ENCODE peak calls at places on chromosomes 4 and X, in seven cellular contexts. One of them, this sample, is unnamed. For H3K9me3, the result is how much of the 10 kb centered on the place peaks cover.

GRCh38 chr4:2168469-2169319 is 73.2 kb downstream of the HAUS3 start:
- DNase-seq in CD8-positive, alpha-beta T cell: no peak
- DNase-seq in Peyer's patch: no peak
- DNase-seq in Caco-2: no peak
- DNase-seq in aorta: no peak
- DNase-seq in body of pancreas: peak
- DNase-seq in thyroid gland: peak
- DNase-seq in this sample: no peak

GRCh38 chrX:104310084-104310483 is 55.4 kb upstream of the ESX1 start:
- DNase-seq in CD8-positive, alpha-beta T cell: no peak
- DNase-seq in Peyer's patch: no peak
- DNase-seq in Caco-2: no peak
- DNase-seq in aorta: no peak
- DNase-seq in body of pancreas: no peak
- DNase-seq in thyroid gland: no peak
- DNase-seq in this sample: peak

GRCh38 chr4:96598465-96598864 is 758.6 kb downstream of the PDHA2 start:
- DNase-seq in CD8-positive, alpha-beta T cell: no peak
- DNase-seq in Peyer's patch: no peak
- DNase-seq in Caco-2: no peak
- DNase-seq in aorta: no peak
- DNase-seq in body of pancreas: peak
- DNase-seq in thyroid gland: peak
- DNase-seq in this sample: no peak

GRCh38 chr4:52266537-52267137 is 215.5 kb downstream of the SPATA18 start:
- DNase-seq in CD8-positive, alpha-beta T cell: no peak
- DNase-seq in Peyer's patch: no peak
- DNase-seq in Caco-2: no peak
- DNase-seq in aorta: no peak
- DNase-seq in body of pancreas: peak
- DNase-seq in thyroid gland: no peak
- DNase-seq in this sample: no peak

GRCh38 chrX:103248553-103248952 is 6.4 kb downstream of the TCEAL8 start:
- DNase-seq in CD8-positive, alpha-beta T cell: no peak
- DNase-seq in Peyer's patch: no peak
- DNase-seq in Caco-2: no peak
- DNase-seq in aorta: no peak
- DNase-seq in body of pancreas: no peak
- DNase-seq in thyroid gland: no peak
- DNase-seq in this sample: peak

GRCh38 chr4:52711271-52711670 is 40.0 kb downstream of the ERVMER34-1 start:
- DNase-seq in CD8-positive, alpha-beta T cell: no peak
- DNase-seq in Peyer's patch: peak
- DNase-seq in Caco-2: no peak
- DNase-seq in aorta: no peak
- DNase-seq in body of pancreas: no peak
- DNase-seq in thyroid gland: peak
- DNase-seq in this sample: no peak

GRCh38 chrX:17735396-17735795 is 1.9 kb upstream of the SCML1 start:
- DNase-seq in CD8-positive, alpha-beta T cell: no peak
- DNase-seq in Peyer's patch: no peak
- DNase-seq in Caco-2: peak
- DNase-seq in aorta: no peak
- DNase-seq in body of pancreas: no peak
- DNase-seq in thyroid gland: no peak
- DNase-seq in this sample: peak

GRCh38 chr4:54516556-54517215 is 141.1 kb upstream of the KIT start:
- DNase-seq in CD8-positive, alpha-beta T cell: no peak
- DNase-seq in Peyer's patch: no peak
- DNase-seq in Caco-2: no peak
- DNase-seq in aorta: no peak
- DNase-seq in body of pancreas: no peak
- DNase-seq in thyroid gland: no peak
- DNase-seq in this sample: peak

GRCh38 chrX:30822068-30822671 is 66.9 kb downstream of the TAB3 start:
- DNase-seq in CD8-positive, alpha-beta T cell: no peak
- DNase-seq in Peyer's patch: no peak
- DNase-seq in Caco-2: no peak
- DNase-seq in aorta: no peak
- DNase-seq in body of pancreas: no peak
- DNase-seq in thyroid gland: no peak
- DNase-seq in this sample: peak

GRCh38 chr4:3384771-3385701 is 56.7 kb upstream of the HGFAC start:
- DNase-seq in CD8-positive, alpha-beta T cell: no peak
- DNase-seq in Peyer's patch: no peak
- DNase-seq in Caco-2: no peak
- DNase-seq in aorta: peak
- DNase-seq in body of pancreas: peak
- DNase-seq in thyroid gland: peak
- DNase-seq in this sample: no peak

GRCh38 chrX:13837290-13837745 is 20.4 kb upstream of the GPM6B start:
- DNase-seq in CD8-positive, alpha-beta T cell: no peak
- DNase-seq in Peyer's patch: no peak
- DNase-seq in Caco-2: no peak
- DNase-seq in aorta: no peak
- DNase-seq in body of pancreas: no peak
- DNase-seq in thyroid gland: no peak
- DNase-seq in this sample: no peak

DNA sequence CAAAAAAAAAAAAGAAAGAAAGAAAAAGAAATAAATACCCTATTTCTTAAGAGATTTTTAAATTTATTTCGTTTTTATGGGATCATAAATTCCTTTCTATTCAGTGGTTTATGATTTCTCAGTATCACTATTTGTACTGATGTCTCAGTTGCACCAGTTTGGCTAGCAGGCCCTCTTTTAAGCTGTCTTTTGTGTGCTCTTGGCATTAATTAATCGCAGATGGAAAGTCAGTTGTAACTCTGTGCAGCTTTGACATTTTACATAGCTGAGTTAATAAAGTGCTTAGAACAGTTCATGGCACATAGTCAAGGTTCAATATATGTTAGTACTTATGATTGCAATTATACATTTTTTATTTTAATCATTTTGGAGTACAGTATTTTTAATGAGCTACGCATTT is 123.7 kb upstream of the NUDT6 start:
- DNase-seq in CD8-positive, alpha-beta T cell: no peak
- DNase-seq in Peyer's patch: no peak
- DNase-seq in Caco-2: no peak
- DNase-seq in aorta: no peak
- DNase-seq in body of pancreas: no peak
- DNase-seq in thyroid gland: no peak
- DNase-seq in this sample: no peak
- H3K9me3 ChIP-seq in CD8-positive, alpha-beta T cell: under half
- H3K9me3 ChIP-seq in Peyer's patch: under half
- H3K9me3 ChIP-seq in Caco-2: under half
- H3K9me3 ChIP-seq in aorta: under half
- H3K9me3 ChIP-seq in body of pancreas: under half
- H3K9me3 ChIP-seq in thyroid gland: under half
- H3K9me3 ChIP-seq in this sample: under half

DNA sequence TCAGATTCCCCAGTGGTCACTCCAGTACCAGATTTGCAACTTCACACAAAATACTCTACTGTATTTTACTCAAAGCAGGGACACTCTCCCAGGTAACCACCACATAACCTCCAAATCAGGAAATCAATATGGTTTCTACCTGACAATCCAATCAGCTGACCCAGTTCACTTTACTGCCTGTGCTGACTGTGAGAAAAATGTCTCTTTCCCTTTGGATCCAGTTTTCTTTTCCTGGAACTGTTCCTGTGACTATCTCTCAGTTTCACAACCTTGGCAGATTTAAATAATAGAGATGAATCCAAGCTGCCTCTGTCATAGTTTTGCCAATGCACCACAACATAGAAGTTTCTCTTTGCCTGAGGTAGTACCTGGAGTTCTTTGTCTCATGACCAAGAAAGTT is 29.8 kb upstream of the IL9R start:
- DNase-seq in CD8-positive, alpha-beta T cell: no peak
- DNase-seq in Peyer's patch: no peak
- DNase-seq in Caco-2: no peak
- DNase-seq in aorta: no peak
- DNase-seq in body of pancreas: no peak
- DNase-seq in thyroid gland: no peak
- DNase-seq in this sample: peak
- H3K9me3 ChIP-seq in CD8-positive, alpha-beta T cell: under half
- H3K9me3 ChIP-seq in Peyer's patch: under half
- H3K9me3 ChIP-seq in Caco-2: under half
- H3K9me3 ChIP-seq in aorta: under half
- H3K9me3 ChIP-seq in body of pancreas: under half
- H3K9me3 ChIP-seq in thyroid gland: under half
- H3K9me3 ChIP-seq in this sample: under half

DNA sequence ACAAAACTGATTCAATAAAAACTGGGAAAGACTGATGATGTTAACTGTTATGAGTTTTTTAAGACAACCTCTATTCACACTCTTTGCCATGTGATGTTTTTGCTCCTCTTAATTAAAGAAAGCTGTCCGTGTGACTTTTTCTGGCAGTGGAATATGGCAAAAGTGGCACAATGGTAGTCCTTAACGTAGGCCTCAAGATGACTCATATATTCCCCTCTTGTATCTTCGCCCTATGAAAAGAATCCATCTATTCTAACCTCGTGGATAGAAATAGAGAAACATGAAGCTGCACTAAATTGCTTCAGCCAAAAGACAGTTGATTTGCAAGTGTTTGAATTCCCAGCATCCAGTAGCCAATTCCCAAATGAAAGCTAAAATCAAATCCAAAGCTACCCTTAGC is 603.8 kb upstream of the PCDH7 start:
- DNase-seq in CD8-positive, alpha-beta T cell: no peak
- DNase-seq in Peyer's patch: no peak
- DNase-seq in Caco-2: no peak
- DNase-seq in aorta: no peak
- DNase-seq in body of pancreas: no peak
- DNase-seq in thyroid gland: no peak
- DNase-seq in this sample: no peak
- H3K9me3 ChIP-seq in CD8-positive, alpha-beta T cell: under half
- H3K9me3 ChIP-seq in Peyer's patch: under half
- H3K9me3 ChIP-seq in Caco-2: under half
- H3K9me3 ChIP-seq in aorta: under half
- H3K9me3 ChIP-seq in body of pancreas: under half
- H3K9me3 ChIP-seq in thyroid gland: under half
- H3K9me3 ChIP-seq in this sample: under half

GRCh38 chr4:165474784-165475705 is 96.2 kb downstream of the CPE start:
- DNase-seq in CD8-positive, alpha-beta T cell: no peak
- DNase-seq in Peyer's patch: no peak
- DNase-seq in Caco-2: no peak
- DNase-seq in aorta: no peak
- DNase-seq in body of pancreas: no peak
- DNase-seq in thyroid gland: no peak
- DNase-seq in this sample: no peak
- H3K9me3 ChIP-seq in CD8-positive, alpha-beta T cell: under half
- H3K9me3 ChIP-seq in Peyer's patch: under half
- H3K9me3 ChIP-seq in Caco-2: under half
- H3K9me3 ChIP-seq in aorta: under half
- H3K9me3 ChIP-seq in body of pancreas: under half
- H3K9me3 ChIP-seq in thyroid gland: under half
- H3K9me3 ChIP-seq in this sample: under half

DNA sequence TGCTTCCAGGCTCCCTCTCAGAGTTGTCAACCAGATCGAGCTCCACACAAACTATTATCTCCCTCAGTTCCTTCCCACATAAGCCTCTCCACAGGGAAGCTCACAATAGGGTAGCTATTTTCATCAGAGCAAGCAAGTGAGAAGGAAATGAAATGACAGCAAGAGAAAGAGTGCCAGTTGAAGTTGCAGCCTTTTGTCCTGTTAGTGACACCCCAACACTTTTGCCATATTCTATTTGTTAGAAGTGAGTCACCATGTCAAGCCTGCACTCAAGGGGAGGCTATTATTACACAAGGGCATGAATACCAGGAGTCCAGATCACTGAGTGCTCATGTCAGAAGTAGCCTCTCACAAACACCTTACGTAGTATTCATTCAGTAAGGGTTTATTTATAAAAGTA is 266.3 kb upstream of the NOCT start:
- DNase-seq in CD8-positive, alpha-beta T cell: no peak
- DNase-seq in Peyer's patch: no peak
- DNase-seq in Caco-2: no peak
- DNase-seq in aorta: no peak
- DNase-seq in body of pancreas: no peak
- DNase-seq in thyroid gland: no peak
- DNase-seq in this sample: peak
- H3K9me3 ChIP-seq in CD8-positive, alpha-beta T cell: under half
- H3K9me3 ChIP-seq in Peyer's patch: under half
- H3K9me3 ChIP-seq in Caco-2: under half
- H3K9me3 ChIP-seq in aorta: under half
- H3K9me3 ChIP-seq in body of pancreas: under half
- H3K9me3 ChIP-seq in thyroid gland: under half
- H3K9me3 ChIP-seq in this sample: under half

GRCh38 chr4:73597594-73597993 is 22.6 kb downstream of the RASSF6 start:
- DNase-seq in CD8-positive, alpha-beta T cell: no peak
- DNase-seq in Peyer's patch: no peak
- DNase-seq in Caco-2: no peak
- DNase-seq in aorta: no peak
- DNase-seq in body of pancreas: no peak
- DNase-seq in thyroid gland: no peak
- DNase-seq in this sample: no peak
- H3K9me3 ChIP-seq in CD8-positive, alpha-beta T cell: under half
- H3K9me3 ChIP-seq in Peyer's patch: under half
- H3K9me3 ChIP-seq in Caco-2: under half
- H3K9me3 ChIP-seq in aorta: under half
- H3K9me3 ChIP-seq in body of pancreas: under half
- H3K9me3 ChIP-seq in thyroid gland: under half
- H3K9me3 ChIP-seq in this sample: under half

GRCh38 chr4:42460043-42460442 is 62.8 kb downstream of the SHISA3 start:
- DNase-seq in CD8-positive, alpha-beta T cell: no peak
- DNase-seq in Peyer's patch: no peak
- DNase-seq in Caco-2: peak
- DNase-seq in aorta: no peak
- DNase-seq in body of pancreas: peak
- DNase-seq in thyroid gland: no peak
- DNase-seq in this sample: no peak

GRCh38 chr4:42458686-42459085 is 61.4 kb downstream of the SHISA3 start:
- DNase-seq in CD8-positive, alpha-beta T cell: no peak
- DNase-seq in Peyer's patch: no peak
- DNase-seq in Caco-2: no peak
- DNase-seq in aorta: no peak
- DNase-seq in body of pancreas: no peak
- DNase-seq in thyroid gland: no peak
- DNase-seq in this sample: no peak

GRCh38 chr4:42466285-42466684 is 69.0 kb downstream of the SHISA3 start:
- DNase-seq in CD8-positive, alpha-beta T cell: no peak
- DNase-seq in Peyer's patch: no peak
- DNase-seq in Caco-2: no peak
- DNase-seq in aorta: no peak
- DNase-seq in body of pancreas: no peak
- DNase-seq in thyroid gland: no peak
- DNase-seq in this sample: no peak

GRCh38 chr4:42464550-42465124 is 67.3 kb downstream of the SHISA3 start:
- DNase-seq in CD8-positive, alpha-beta T cell: no peak
- DNase-seq in Peyer's patch: no peak
- DNase-seq in Caco-2: no peak
- DNase-seq in aorta: no peak
- DNase-seq in body of pancreas: no peak
- DNase-seq in thyroid gland: no peak
- DNase-seq in this sample: no peak
- H3K9me3 ChIP-seq in CD8-positive, alpha-beta T cell: under half
- H3K9me3 ChIP-seq in Peyer's patch: under half
- H3K9me3 ChIP-seq in Caco-2: under half
- H3K9me3 ChIP-seq in aorta: under half
- H3K9me3 ChIP-seq in body of pancreas: under half
- H3K9me3 ChIP-seq in thyroid gland: under half
- H3K9me3 ChIP-seq in this sample: under half